ENCODE peak calls at places on chromosome 5, in eight cellular contexts. One of them, this sample, is unnamed.
A peak's percentile ranks its signal among the peaks of the same experiment; 100 is the strongest.

GRCh38 chr5:110306650-110307049 is 419.8 kb downstream of the TMEM232 start:
- DNase-seq in foreskin fibroblast: no peak
- DNase-seq in H1: no peak
- DNase-seq in GM13977: no peak
- DNase-seq in fibroblast of mammary gland: no peak
- DNase-seq in WTC11: no peak
- DNase-seq in GM20000: no peak
- DNase-seq in K562: no peak
- DNase-seq in this sample: no peak

GRCh38 chr5:106415541-106415940 is 1255.2 kb downstream of the EFNA5 start:
- DNase-seq in foreskin fibroblast: no peak
- DNase-seq in H1: no peak
- DNase-seq in GM13977: no peak
- DNase-seq in fibroblast of mammary gland: peak; percentile 29
- DNase-seq in WTC11: no peak
- DNase-seq in GM20000: no peak
- DNase-seq in K562: no peak
- DNase-seq in this sample: peak; percentile 83

GRCh38 chr5:108148715-108149139 is 233.2 kb downstream of the FBXL17 start:
- DNase-seq in foreskin fibroblast: peak; percentile 6
- DNase-seq in H1: no peak
- DNase-seq in GM13977: peak; percentile 18
- DNase-seq in fibroblast of mammary gland: peak; percentile 17
- DNase-seq in WTC11: no peak
- DNase-seq in GM20000: peak; percentile 9
- DNase-seq in K562: no peak
- DNase-seq in this sample: no peak

GRCh38 chr5:151757233-151758140 is 944 bp downstream of the ATOX1 start:
- DNase-seq in foreskin fibroblast: no peak
- DNase-seq in H1: no peak
- DNase-seq in GM13977: no peak
- DNase-seq in fibroblast of mammary gland: no peak
- DNase-seq in WTC11: no peak
- DNase-seq in GM20000: peak; percentile 42
- DNase-seq in K562: peak; percentile 52
- DNase-seq in this sample: no peak

GRCh38 chr5:176870110-176870591 is 29.0 kb downstream of the HK3 start:
- DNase-seq in foreskin fibroblast: peak; percentile 21
- DNase-seq in H1: peak; percentile 84
- DNase-seq in GM13977: no peak
- DNase-seq in fibroblast of mammary gland: peak; percentile 58
- DNase-seq in WTC11: peak; percentile 83
- DNase-seq in GM20000: no peak
- DNase-seq in K562: peak; percentile 85
- DNase-seq in this sample: no peak

GRCh38 chr5:18975624-18976023 is 1012.4 kb downstream of the CDH18 start:
- DNase-seq in foreskin fibroblast: no peak
- DNase-seq in H1: no peak
- DNase-seq in GM13977: no peak
- DNase-seq in fibroblast of mammary gland: no peak
- DNase-seq in WTC11: no peak
- DNase-seq in GM20000: no peak
- DNase-seq in K562: no peak
- DNase-seq in this sample: no peak

GRCh38 chr5:147882586-147883313 is 4.2 kb downstream of the SCGB3A2 start:
- DNase-seq in foreskin fibroblast: no peak
- DNase-seq in H1: no peak
- DNase-seq in GM13977: no peak
- DNase-seq in fibroblast of mammary gland: no peak
- DNase-seq in WTC11: no peak
- DNase-seq in GM20000: no peak
- DNase-seq in K562: no peak
- DNase-seq in this sample: no peak

GRCh38 chr5:147336871-147337270 is 102.0 kb downstream of the STK32A start:
- DNase-seq in foreskin fibroblast: no peak
- DNase-seq in H1: no peak
- DNase-seq in GM13977: no peak
- DNase-seq in fibroblast of mammary gland: no peak
- DNase-seq in WTC11: no peak
- DNase-seq in GM20000: no peak
- DNase-seq in K562: no peak
- DNase-seq in this sample: no peak

GRCh38 chr5:153276151-153276550 is 214.3 kb upstream of the GRIA1 start:
- DNase-seq in foreskin fibroblast: peak; percentile 17
- DNase-seq in H1: peak; percentile 76
- DNase-seq in GM13977: peak; percentile 11
- DNase-seq in fibroblast of mammary gland: peak; percentile 58
- DNase-seq in WTC11: peak; percentile 76
- DNase-seq in GM20000: no peak
- DNase-seq in K562: peak; percentile 10
- DNase-seq in this sample: no peak

GRCh38 chr5:90874066-90874465 is 315.5 kb downstream of the ADGRV1 start:
- DNase-seq in foreskin fibroblast: no peak
- DNase-seq in H1: no peak
- DNase-seq in GM13977: no peak
- DNase-seq in fibroblast of mammary gland: no peak
- DNase-seq in WTC11: no peak
- DNase-seq in GM20000: no peak
- DNase-seq in K562: no peak
- DNase-seq in this sample: no peak

GRCh38 chr5:133467325-133467700 is 145.0 kb downstream of the FSTL4 start:
- DNase-seq in foreskin fibroblast: no peak
- DNase-seq in H1: no peak
- DNase-seq in GM13977: no peak
- DNase-seq in fibroblast of mammary gland: no peak
- DNase-seq in WTC11: no peak
- DNase-seq in GM20000: no peak
- DNase-seq in K562: no peak
- DNase-seq in this sample: no peak

GRCh38 chr5:74183041-74183440 is 457.5 kb downstream of the ENC1 start:
- DNase-seq in foreskin fibroblast: no peak
- DNase-seq in H1: no peak
- DNase-seq in GM13977: no peak
- DNase-seq in fibroblast of mammary gland: peak; percentile 43
- DNase-seq in WTC11: no peak
- DNase-seq in GM20000: no peak
- DNase-seq in K562: no peak
- DNase-seq in this sample: no peak

GRCh38 chr5:173326501-173326960 is 1.7 kb downstream of the STC2 start:
- DNase-seq in foreskin fibroblast: peak; percentile 88
- DNase-seq in H1: no peak
- DNase-seq in GM13977: no peak
- DNase-seq in fibroblast of mammary gland: peak; percentile 83
- DNase-seq in WTC11: no peak
- DNase-seq in GM20000: no peak
- DNase-seq in K562: peak; percentile 18
- DNase-seq in this sample: peak; percentile 72

GRCh38 chr5:95760291-95761191 is 29.4 kb downstream of the RHOBTB3 start:
- DNase-seq in foreskin fibroblast: peak; percentile 93
- DNase-seq in H1: no peak
- DNase-seq in GM13977: peak; percentile 63
- DNase-seq in fibroblast of mammary gland: peak; percentile 92
- DNase-seq in WTC11: no peak
- DNase-seq in GM20000: peak; percentile 58
- DNase-seq in K562: no peak
- DNase-seq in this sample: peak; percentile 99

GRCh38 chr5:5178121-5178520 is 38.0 kb downstream of the ADAMTS16 start:
- DNase-seq in foreskin fibroblast: no peak
- DNase-seq in H1: no peak
- DNase-seq in GM13977: no peak
- DNase-seq in fibroblast of mammary gland: no peak
- DNase-seq in WTC11: no peak
- DNase-seq in GM20000: no peak
- DNase-seq in K562: no peak
- DNase-seq in this sample: no peak

GRCh38 chr5:5178580-5178979 is 38.5 kb downstream of the ADAMTS16 start:
- DNase-seq in foreskin fibroblast: no peak
- DNase-seq in H1: no peak
- DNase-seq in GM13977: no peak
- DNase-seq in fibroblast of mammary gland: no peak
- DNase-seq in WTC11: no peak
- DNase-seq in GM20000: no peak
- DNase-seq in K562: no peak
- DNase-seq in this sample: no peak

GRCh38 chr5:5179079-5179478 is 38.9 kb downstream of the ADAMTS16 start:
- DNase-seq in foreskin fibroblast: no peak
- DNase-seq in H1: no peak
- DNase-seq in GM13977: no peak
- DNase-seq in fibroblast of mammary gland: no peak
- DNase-seq in WTC11: no peak
- DNase-seq in GM20000: no peak
- DNase-seq in K562: no peak
- DNase-seq in this sample: no peak

GRCh38 chr5:5181650-5182324 is 41.7 kb downstream of the ADAMTS16 start:
- DNase-seq in foreskin fibroblast: no peak
- DNase-seq in H1: no peak
- DNase-seq in GM13977: no peak
- DNase-seq in fibroblast of mammary gland: no peak
- DNase-seq in WTC11: no peak
- DNase-seq in GM20000: no peak
- DNase-seq in K562: no peak
- DNase-seq in this sample: no peak

GRCh38 chr5:5179597-5179996 is 39.5 kb downstream of the ADAMTS16 start:
- DNase-seq in foreskin fibroblast: no peak
- DNase-seq in H1: peak; percentile 90
- DNase-seq in GM13977: no peak
- DNase-seq in fibroblast of mammary gland: no peak
- DNase-seq in WTC11: peak; percentile 90
- DNase-seq in GM20000: no peak
- DNase-seq in K562: no peak
- DNase-seq in this sample: no peak
- TF ChIP-seq CTCF in foreskin fibroblast: no peak
- TF ChIP-seq CTCF in H1: no peak
- TF ChIP-seq CTCF in GM13977: no peak
- TF ChIP-seq CTCF in fibroblast of mammary gland: no peak
- TF ChIP-seq CTCF in WTC11: no peak
- TF ChIP-seq CTCF in GM20000: no peak
- TF ChIP-seq CTCF in K562: no peak
- TF ChIP-seq CTCF in this sample: no peak

DNA sequence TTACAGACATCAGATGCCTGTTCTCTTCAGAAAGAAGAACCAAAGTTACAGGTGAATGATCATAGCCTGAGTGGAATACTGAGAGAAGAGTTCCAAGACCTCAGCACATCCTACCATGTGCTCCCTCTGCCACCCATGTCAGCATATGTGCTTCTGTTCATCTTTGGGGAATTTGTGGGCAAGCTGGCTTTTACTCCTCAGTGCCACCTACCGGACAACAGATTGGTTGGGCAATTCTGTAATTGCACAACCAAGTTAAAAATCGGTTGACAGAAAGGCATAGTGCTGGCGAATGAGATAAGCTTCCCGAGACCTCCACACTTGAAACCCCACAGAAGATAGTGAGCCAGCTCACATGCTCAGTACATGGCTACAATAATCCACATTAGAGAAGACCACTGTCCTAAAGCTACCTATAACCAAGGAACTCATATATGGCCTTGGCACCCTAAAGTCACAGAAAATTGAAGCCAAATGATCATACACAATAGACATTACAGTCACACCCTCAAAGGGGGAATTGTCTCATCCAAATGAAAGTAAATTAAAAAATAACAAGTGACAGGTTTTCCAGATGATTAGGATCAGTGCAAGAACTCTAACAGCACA is 1238.0 kb upstream of the NUDT12 start:
- DNase-seq in foreskin fibroblast: no peak
- DNase-seq in H1: no peak
- DNase-seq in GM13977: peak; percentile 2
- DNase-seq in fibroblast of mammary gland: peak; percentile 0
- DNase-seq in WTC11: peak; percentile 31
- DNase-seq in GM20000: no peak
- DNase-seq in K562: peak; percentile 4
- DNase-seq in this sample: no peak
- TF ChIP-seq CTCF in foreskin fibroblast: no peak
- TF ChIP-seq CTCF in H1: peak; percentile 22
- TF ChIP-seq CTCF in GM13977: peak; percentile 55
- TF ChIP-seq CTCF in fibroblast of mammary gland: peak; percentile 10
- TF ChIP-seq CTCF in WTC11: peak; percentile 54
- TF ChIP-seq CTCF in GM20000: peak; percentile 40
- TF ChIP-seq CTCF in K562: peak; percentile 28
- TF ChIP-seq CTCF in this sample: no peak

GRCh38 chr5:87924451-87924850 is 344.2 kb downstream of the TMEM161B start:
- DNase-seq in foreskin fibroblast: no peak
- DNase-seq in H1: no peak
- DNase-seq in GM13977: no peak
- DNase-seq in fibroblast of mammary gland: no peak
- DNase-seq in WTC11: peak; percentile 26
- DNase-seq in GM20000: no peak
- DNase-seq in K562: no peak
- DNase-seq in this sample: no peak
- TF ChIP-seq CTCF in foreskin fibroblast: no peak
- TF ChIP-seq CTCF in H1: no peak
- TF ChIP-seq CTCF in GM13977: no peak
- TF ChIP-seq CTCF in fibroblast of mammary gland: no peak
- TF ChIP-seq CTCF in WTC11: no peak
- TF ChIP-seq CTCF in GM20000: no peak
- TF ChIP-seq CTCF in K562: no peak
- TF ChIP-seq CTCF in this sample: no peak

GRCh38 chr5:140796718-140797095 is 2.1 kb downstream of the PCDHA2 start:
- DNase-seq in foreskin fibroblast: no peak
- DNase-seq in H1: no peak
- DNase-seq in GM13977: no peak
- DNase-seq in fibroblast of mammary gland: no peak
- DNase-seq in WTC11: no peak
- DNase-seq in GM20000: no peak
- DNase-seq in K562: no peak
- DNase-seq in this sample: no peak

GRCh38 chr5:140800816-140801493 is at the start of gene PCDHA3:
- DNase-seq in foreskin fibroblast: no peak
- DNase-seq in H1: no peak
- DNase-seq in GM13977: no peak
- DNase-seq in fibroblast of mammary gland: peak; percentile 34
- DNase-seq in WTC11: no peak
- DNase-seq in GM20000: no peak
- DNase-seq in K562: no peak
- DNase-seq in this sample: no peak

GRCh38 chr5:140791111-140791510 is 3.5 kb upstream of the PCDHA2 start:
- DNase-seq in foreskin fibroblast: no peak
- DNase-seq in H1: no peak
- DNase-seq in GM13977: no peak
- DNase-seq in fibroblast of mammary gland: no peak
- DNase-seq in WTC11: no peak
- DNase-seq in GM20000: no peak
- DNase-seq in K562: no peak
- DNase-seq in this sample: no peak

GRCh38 chr5:140794594-140795258 is at the start of gene PCDHA2:
- DNase-seq in foreskin fibroblast: no peak
- DNase-seq in H1: peak; percentile 58
- DNase-seq in GM13977: no peak
- DNase-seq in fibroblast of mammary gland: peak; percentile 3
- DNase-seq in WTC11: no peak
- DNase-seq in GM20000: no peak
- DNase-seq in K562: no peak
- DNase-seq in this sample: no peak

GRCh38 chr5:140795259-140795641 is 598 bp downstream of the PCDHA2 start:
- DNase-seq in foreskin fibroblast: no peak
- DNase-seq in H1: no peak
- DNase-seq in GM13977: no peak
- DNase-seq in fibroblast of mammary gland: no peak
- DNase-seq in WTC11: no peak
- DNase-seq in GM20000: no peak
- DNase-seq in K562: peak; percentile 13
- DNase-seq in this sample: no peak
- TF ChIP-seq CTCF in foreskin fibroblast: peak; percentile 11
- TF ChIP-seq CTCF in H1: no peak
- TF ChIP-seq CTCF in GM13977: no peak
- TF ChIP-seq CTCF in fibroblast of mammary gland: peak; percentile 21
- TF ChIP-seq CTCF in WTC11: no peak
- TF ChIP-seq CTCF in GM20000: no peak
- TF ChIP-seq CTCF in K562: no peak
- TF ChIP-seq CTCF in this sample: no peak